ENCODE peak calls at places on chromosomes 2 and 18, in ten cellular contexts. B, C, X, T, R, J, L, N, O and Y are unnamed samples.
A peak's percentile ranks its signal among the peaks of the same experiment; 100 is the strongest.

GRCh38 chr2:112938904-112939303 is 27.9 kb downstream of the IL37 start:
- DNase-seq in B (no peak), C (no peak), X (no peak), T (no peak), R (no peak), J (no peak), L (no peak), N (no peak), O (no peak), Y (no peak)

GRCh38 chr2:238167761-238168160 is 9.0 kb downstream of the ERFE start:
- DNase-seq in B (no peak), C (no peak), X (no peak), T (no peak), R (no peak), J (no peak), L (peak; percentile 66), N (no peak), O (no peak), Y (no peak)

GRCh38 chr2:9256570-9257043 is 50.0 kb downstream of the ASAP2 start:
- DNase-seq in B (no peak), C (no peak), X (peak; percentile 58), T (no peak), R (no peak), J (no peak), L (no peak), N (no peak), O (peak; percentile 46), Y (no peak)

GRCh38 chr2:100832885-100833284 is 12.9 kb downstream of the NPAS2 start:
- DNase-seq in B (no peak), C (no peak), X (peak; percentile 25), T (no peak), R (no peak), J (no peak), L (no peak), N (no peak), O (no peak), Y (no peak)

GRCh38 chr2:19371996-19372582 is 13.7 kb upstream of the OSR1 start:
- DNase-seq in B (no peak), C (no peak), X (no peak), T (no peak), R (no peak), J (no peak), L (no peak), N (no peak), O (no peak), Y (no peak)

GRCh38 chr2:145258903-145259579 is 739.1 kb upstream of the ZEB2 start:
- DNase-seq in B (no peak), C (no peak), X (no peak), T (no peak), R (no peak), J (no peak), L (no peak), N (no peak), O (no peak), Y (no peak)

GRCh38 chr18:57802166-57802868 is 798 bp downstream of the ATP8B1 start:
- DNase-seq in B (no peak), C (no peak), X (no peak), T (no peak), R (no peak), J (no peak), L (no peak), N (no peak), O (peak; percentile 49), Y (no peak)

GRCh38 chr2:118854507-118855300 is 7.3 kb upstream of the EN1 start:
- DNase-seq in B (no peak), C (peak; percentile 49), X (no peak), T (no peak), R (no peak), J (no peak), L (no peak), N (no peak), O (peak; percentile 59), Y (no peak)

GRCh38 chr2:180990337-180990736 is 9.9 kb downstream of the UBE2E3 start:
- DNase-seq in B (no peak), C (no peak), X (no peak), T (no peak), R (no peak), J (no peak), L (no peak), N (no peak), O (no peak), Y (no peak)

DNA sequence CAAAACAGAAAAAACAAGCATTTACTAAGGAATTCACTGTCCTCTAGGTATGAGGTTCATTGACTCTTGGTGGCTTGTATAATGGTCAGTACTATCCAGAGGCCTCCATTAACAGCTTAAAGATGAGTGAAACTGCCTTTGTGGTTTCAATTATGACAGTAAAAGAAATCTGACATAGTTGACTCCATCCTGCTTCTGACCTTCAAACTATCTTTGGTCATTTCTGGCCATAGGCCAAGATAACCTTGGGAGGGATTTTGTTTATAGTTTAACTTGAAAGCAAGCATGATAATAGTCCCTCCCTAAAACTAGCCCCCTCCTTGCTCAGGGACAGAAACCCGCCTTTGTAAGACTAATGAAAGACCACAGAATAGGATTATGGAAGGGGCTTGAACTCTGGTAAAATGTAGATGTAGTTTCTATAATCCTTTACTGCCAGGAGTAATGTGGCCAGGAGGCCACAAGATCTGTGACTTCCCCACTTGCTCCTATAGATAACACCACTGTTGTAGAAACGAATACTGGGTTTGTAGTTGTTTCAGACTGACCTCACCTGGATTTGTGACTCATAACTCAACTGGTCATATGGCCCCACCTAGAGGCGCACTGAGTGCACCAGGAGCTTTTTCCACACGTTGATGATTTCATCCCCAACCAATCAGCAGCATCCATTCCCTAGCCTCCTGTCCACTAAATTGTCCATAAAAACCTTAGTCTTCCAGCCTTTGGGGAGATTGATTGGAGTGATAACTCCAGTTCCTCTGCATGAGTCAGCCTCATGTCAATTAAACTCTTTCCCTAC is 8.6 kb upstream of the PLEKHM3 start:
- DNase-seq in B (no peak), C (no peak), X (peak; percentile 59), T (no peak), R (no peak), J (no peak), L (peak; percentile 51), N (no peak), O (peak; percentile 63), Y (no peak)
- TF ChIP-seq CTCF in B (no peak), C (no peak), X (peak; percentile 16), T (peak; percentile 32), R (no peak), J (peak; percentile 34), L (peak; percentile 55), N (peak; percentile 41), O (peak; percentile 80), Y (peak; percentile 40)

GRCh38 chr2:138030459-138030858 is 66.2 kb downstream of the HNMT start:
- DNase-seq in B (no peak), C (no peak), X (no peak), T (no peak), R (peak; percentile 4), J (no peak), L (no peak), N (no peak), O (no peak), Y (no peak)
- H3K27ac ChIP-seq in B (no peak overlapping the region), C (no peak overlapping the region), X (no peak overlapping the region), T (no peak overlapping the region), R (no peak overlapping the region), J (no peak overlapping the region), L (no peak overlapping the region), N (no peak overlapping the region), O (no peak overlapping the region), Y (no peak overlapping the region)

DNA sequence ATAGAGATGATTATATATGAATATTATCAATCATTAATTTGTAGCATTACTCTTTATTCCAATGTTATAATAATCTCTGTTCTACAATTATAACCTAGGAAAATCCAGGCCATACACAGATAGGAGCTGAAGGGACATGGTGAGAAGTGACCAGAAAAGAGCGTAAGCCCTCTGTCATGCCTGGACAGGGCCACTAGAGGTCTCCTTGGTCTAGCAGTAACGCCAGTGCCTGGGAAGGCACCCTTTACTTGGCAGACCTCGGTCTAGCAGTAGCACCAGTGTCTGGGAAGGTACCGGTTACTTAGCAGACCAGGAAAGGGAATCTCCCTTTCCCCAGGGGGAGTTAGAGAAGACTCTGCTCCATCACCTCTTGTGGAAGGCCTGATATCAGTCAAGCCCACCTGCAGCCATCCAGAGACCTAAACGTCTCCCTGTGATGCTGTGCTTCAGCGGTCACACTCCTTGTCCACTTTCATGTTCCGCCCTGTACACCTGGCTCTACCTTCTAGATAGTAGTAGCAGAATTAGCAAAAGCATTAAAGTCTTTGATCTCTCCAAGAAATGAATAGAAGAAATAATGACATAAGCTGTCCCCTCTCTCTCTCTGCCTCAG is 447.5 kb upstream of the FSIP2 start:
- DNase-seq in B (peak; percentile 17), C (no peak), X (peak; percentile 47), T (no peak), R (no peak), J (no peak), L (no peak), N (no peak), O (peak; percentile 85), Y (no peak)
- TF ChIP-seq CTCF in B (peak; percentile 16), C (no peak), X (peak; percentile 75), T (peak; percentile 34), R (peak; percentile 60), J (peak; percentile 51), L (peak; percentile 43), N (no peak), O (peak; percentile 88), Y (peak; percentile 14)

GRCh38 chr2:42223822-42224268 is 54.7 kb downstream of the EML4 start:
- DNase-seq in B (no peak), C (no peak), X (peak; percentile 64), T (no peak), R (no peak), J (no peak), L (no peak), N (no peak), O (no peak), Y (no peak)
- H3K27ac ChIP-seq in B (no peak overlapping the region), C (no peak overlapping the region), X (peak overlapping the region; percentile 12), T (no peak overlapping the region), R (no peak overlapping the region), J (no peak overlapping the region), L (no peak overlapping the region), N (no peak overlapping the region), O (no peak overlapping the region), Y (no peak overlapping the region)

DNA sequence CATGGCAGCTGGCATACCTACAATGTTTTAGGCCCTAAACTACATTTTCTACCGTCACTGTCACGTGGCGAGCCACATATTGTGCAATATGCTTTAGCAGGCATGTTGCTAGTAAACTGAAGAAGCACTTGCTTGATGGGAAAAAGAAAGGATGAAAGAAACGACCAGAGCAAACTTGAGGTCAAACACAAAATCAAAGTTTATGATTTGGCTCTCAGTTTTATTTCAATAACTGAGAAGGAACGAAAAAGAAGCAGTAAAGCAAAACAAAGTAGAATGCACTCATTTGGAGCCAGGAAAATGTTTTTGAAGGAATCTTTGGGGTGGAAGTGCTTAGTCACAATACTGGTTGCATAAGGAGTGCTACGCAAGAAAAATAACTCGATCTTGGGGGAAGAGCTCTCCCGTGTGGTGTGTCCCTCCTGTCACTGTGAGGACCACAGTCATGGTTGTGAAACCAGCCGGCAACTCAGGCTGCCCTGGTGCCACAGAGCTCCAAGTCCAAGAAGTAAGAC is 349.8 kb downstream of the RBM43 start:
- DNase-seq in B (peak; percentile 92), C (peak; percentile 75), X (peak; percentile 77), T (peak; percentile 60), R (peak; percentile 85), J (peak; percentile 18), L (no peak), N (no peak), O (peak; percentile 30), Y (no peak)
- TF ChIP-seq CTCF in B (peak; percentile 35), C (no peak), X (peak; percentile 27), T (peak; percentile 16), R (peak; percentile 33), J (no peak), L (no peak), N (no peak), O (peak; percentile 20), Y (no peak)

DNA sequence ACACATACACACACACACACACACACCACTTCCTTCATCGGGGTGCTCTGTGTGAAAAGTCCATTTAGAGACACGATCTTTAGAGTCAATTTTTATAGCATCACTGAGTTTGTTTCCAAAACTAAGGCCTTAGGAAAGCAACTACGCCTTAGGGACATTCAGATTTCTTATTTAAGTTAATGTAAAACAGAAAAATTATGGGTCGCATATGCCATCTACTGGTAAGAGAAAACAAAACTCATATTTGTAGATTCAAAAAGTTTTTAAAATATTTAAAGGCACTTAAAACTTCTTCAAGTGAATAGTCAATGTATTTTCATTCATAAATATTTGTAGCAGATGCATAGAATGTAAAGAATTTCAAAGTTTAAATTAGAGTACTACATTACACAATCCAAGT is 166.2 kb downstream of the ATAD2B start:
- DNase-seq in B (no peak), C (no peak), X (peak; percentile 44), T (no peak), R (peak; percentile 43), J (no peak), L (no peak), N (no peak), O (no peak), Y (no peak)
- H3K27ac ChIP-seq in B (no peak overlapping the region), C (no peak overlapping the region), X (no peak overlapping the region), T (no peak overlapping the region), R (no peak overlapping the region), J (no peak overlapping the region), L (no peak overlapping the region), N (no peak overlapping the region), O (no peak overlapping the region), Y (no peak overlapping the region)